ENCODE peak calls at places on chromosomes 3 and 15, in five cellular contexts. One of them, this sample, is unnamed.

GRCh38 chr15:100812802-100813201 is 66.8 kb upstream of the ALDH1A3 start:
- DNase-seq in lower lobe of right lung: no peak
- DNase-seq in tibial artery: no peak
- DNase-seq in fibroblast of lung: no peak
- DNase-seq in dorsolateral prefrontal cortex: no peak
- DNase-seq in this sample: no peak

GRCh38 chr3:69770976-69771634 is 31.8 kb downstream of the MITF start:
- DNase-seq in tibial artery: no peak
- DNase-seq in fibroblast of lung: peak
- DNase-seq in lower lobe of right lung: no peak
- DNase-seq in dorsolateral prefrontal cortex: no peak
- DNase-seq in this sample: no peak

GRCh38 chr3:70851066-70851465 is 538.6 kb upstream of the MDFIC2 start:
- DNase-seq in tibial artery: no peak
- DNase-seq in fibroblast of lung: no peak
- DNase-seq in dorsolateral prefrontal cortex: no peak
- DNase-seq in lower lobe of right lung: no peak
- DNase-seq in this sample: no peak

GRCh38 chr15:47411733-47412530 is 305.4 kb upstream of the SEMA6D start:
- DNase-seq in dorsolateral prefrontal cortex: no peak
- DNase-seq in tibial artery: no peak
- DNase-seq in lower lobe of right lung: no peak
- DNase-seq in fibroblast of lung: peak
- DNase-seq in this sample: no peak

GRCh38 chr15:84654689-84655453 is 788 bp upstream of the WDR73 start:
- DNase-seq in dorsolateral prefrontal cortex: peak
- DNase-seq in lower lobe of right lung: peak
- DNase-seq in fibroblast of lung: peak
- DNase-seq in tibial artery: peak
- DNase-seq in this sample: peak

GRCh38 chr3:148861277-148861869 is 3.7 kb upstream of the CPA3 start:
- DNase-seq in tibial artery: no peak
- DNase-seq in lower lobe of right lung: no peak
- DNase-seq in dorsolateral prefrontal cortex: no peak
- DNase-seq in fibroblast of lung: peak
- DNase-seq in this sample: peak

GRCh38 chr3:68936855-68937254 is 4.5 kb upstream of the TAFA4 start:
- DNase-seq in lower lobe of right lung: no peak
- DNase-seq in tibial artery: no peak
- DNase-seq in fibroblast of lung: no peak
- DNase-seq in dorsolateral prefrontal cortex: no peak
- DNase-seq in this sample: no peak

GRCh38 chr3:10160346-10160745 is 4.4 kb upstream of the IRAK2 start:
- DNase-seq in tibial artery: no peak
- DNase-seq in lower lobe of right lung: no peak
- DNase-seq in dorsolateral prefrontal cortex: no peak
- DNase-seq in fibroblast of lung: peak
- DNase-seq in this sample: no peak

GRCh38 chr3:69385723-69386483 is at the start of gene FRMD4B:
- DNase-seq in fibroblast of lung: peak
- DNase-seq in dorsolateral prefrontal cortex: peak
- DNase-seq in tibial artery: peak
- DNase-seq in lower lobe of right lung: peak
- DNase-seq in this sample: peak

GRCh38 chr3:45516829-45517228 is 77.7 kb upstream of the LIMD1 start:
- DNase-seq in dorsolateral prefrontal cortex: no peak
- DNase-seq in fibroblast of lung: peak
- DNase-seq in lower lobe of right lung: no peak
- DNase-seq in tibial artery: no peak
- DNase-seq in this sample: no peak

GRCh38 chr3:124950026-124950425 is 15.5 kb upstream of the MUC13 start:
- DNase-seq in lower lobe of right lung: no peak
- DNase-seq in dorsolateral prefrontal cortex: no peak
- DNase-seq in tibial artery: no peak
- DNase-seq in fibroblast of lung: no peak
- DNase-seq in this sample: no peak